ENCODE peak calls at places on chromosomes 13 and 19, in eight cellular contexts. O is AG09319, T is PC-3, D is progenitor cell of endocrine pancreas, Q is non-pigmented ciliary epithelial cell, F is NCI-H460, P is astrocyte of the spinal cord, M is amniotic epithelial cell. A is an unnamed sample.

GRCh38 chr13:25478186-25478585 is 106.4 kb downstream of the ATP8A2 start:
- DNase-seq in O (no peak), T (peak; percentile 37), D (no peak), Q (no peak), F (peak; percentile 6), P (no peak), M (peak; percentile 96), A (no peak)

GRCh38 chr19:722553-723101 is 13.9 kb downstream of the PALM start:
- DNase-seq in O (no peak), T (no peak), D (no peak), Q (no peak), F (no peak), P (no peak), M (no peak), A (no peak)

GRCh38 chr13:40590112-40590862 is 76.2 kb downstream of the FOXO1 start:
- DNase-seq in O (no peak), T (no peak), D (no peak), Q (no peak), F (no peak), P (no peak), M (no peak), A (no peak)

GRCh38 chr13:42997381-42997780 is 5.3 kb upstream of the EPSTI1 start:
- DNase-seq in O (no peak), T (no peak), D (no peak), Q (no peak), F (no peak), P (peak; percentile 28), M (peak; percentile 63), A (no peak)

GRCh38 chr13:51158923-51159322 is 47.8 kb upstream of the C13orf42 start:
- DNase-seq in O (no peak), T (no peak), D (no peak), Q (no peak), F (no peak), P (no peak), M (peak; percentile 28), A (no peak)

GRCh38 chr13:35210234-35210633 is 266.3 kb downstream of the MAB21L1 start:
- DNase-seq in O (no peak), T (peak; percentile 11), D (no peak), Q (no peak), F (no peak), P (peak; percentile 10), M (no peak), A (no peak)

GRCh38 chr13:98222081-98222554 is 45.0 kb upstream of the RNF113B start:
- DNase-seq in O (no peak), T (peak; percentile 30), D (no peak), Q (no peak), F (no peak), P (peak; percentile 58), M (peak; percentile 75), A (no peak)

GRCh38 chr13:104953588-104953987 is 1581.9 kb downstream of the EFNB2 start:
- DNase-seq in O (no peak), T (no peak), D (no peak), Q (no peak), F (no peak), P (no peak), M (peak; percentile 86), A (no peak)

GRCh38 chr13:49533586-49534269 is 38.0 kb downstream of the PHF11 start:
- DNase-seq in O (no peak), T (no peak), D (no peak), Q (no peak), F (no peak), P (no peak), M (no peak), A (no peak)

GRCh38 chr19:1066748-1067340 is at the start of gene ARHGAP45:
- DNase-seq in O (no peak), T (peak; percentile 48), D (no peak), Q (no peak), F (no peak), P (no peak), M (no peak), A (peak; percentile 54)

GRCh38 chr19:52307275-52307674 is 10.3 kb downstream of the ZNF480 start:
- DNase-seq in O (no peak), T (no peak), D (no peak), Q (no peak), F (no peak), P (peak; percentile 43), M (peak; percentile 53), A (no peak)

GRCh38 chr13:99436686-99437416 is 64.4 kb upstream of the TM9SF2 start:
- DNase-seq in O (peak; percentile 45), T (peak; percentile 73), D (peak; percentile 71), Q (no peak), F (peak; percentile 58), P (peak; percentile 87), M (peak; percentile 85), A (peak; percentile 32)

GRCh38 chr13:113853518-113854237 is 10.2 kb downstream of the GAS6 start:
- DNase-seq in O (no peak), T (no peak), D (no peak), Q (no peak), F (no peak), P (peak; percentile 52), M (peak; percentile 79), A (no peak)

GRCh38 chr19:19423322-19423721 is 17.8 kb downstream of the GATAD2A start:
- DNase-seq in O (no peak), T (no peak), D (no peak), Q (no peak), F (no peak), P (no peak), M (no peak), A (no peak)

GRCh38 chr19:15432629-15433518 is 14.1 kb upstream of the AKAP8L start:
- DNase-seq in O (peak; percentile 77), T (peak; percentile 90), D (peak; percentile 87), Q (peak; percentile 55), F (peak; percentile 72), P (peak; percentile 89), M (peak; percentile 85), A (peak; percentile 94)

GRCh38 chr13:21402586-21403307 is 56.4 kb downstream of the ZDHHC20 start:
- DNase-seq in O (no peak), T (peak; percentile 50), D (no peak), Q (no peak), F (no peak), P (peak; percentile 43), M (peak; percentile 43), A (no peak)

GRCh38 chr13:92745233-92745632 is 481.4 kb upstream of the GPC6 start:
- DNase-seq in O (no peak), T (peak; percentile 4), D (no peak), Q (no peak), F (no peak), P (no peak), M (no peak), A (no peak)

GRCh38 chr19:29837448-29837961 is 25.7 kb downstream of the CCNE1 start:
- DNase-seq in O (no peak), T (no peak), D (no peak), Q (no peak), F (no peak), P (no peak), M (no peak), A (no peak)

GRCh38 chr13:83232626-83233025 is 649.6 kb downstream of the SLITRK1 start:
- DNase-seq in O (no peak), T (no peak), D (no peak), Q (no peak), F (no peak), P (no peak), M (no peak), A (no peak)

GRCh38 chr19:18364826-18365528 is 21.0 kb upstream of the GDF15 start:
- DNase-seq in O (peak; percentile 97), T (peak; percentile 87), D (no peak), Q (peak; percentile 100), F (peak; percentile 88), P (peak; percentile 99), M (peak; percentile 100), A (no peak)

GRCh38 chr19:32178401-32178800 is 167.0 kb upstream of the ZNF507 start:
- DNase-seq in O (no peak), T (no peak), D (no peak), Q (no peak), F (no peak), P (no peak), M (no peak), A (no peak)

GRCh38 chr13:25840261-25840660 is 211.6 kb downstream of the SHISA2 start:
- DNase-seq in O (no peak), T (peak; percentile 33), D (no peak), Q (no peak), F (no peak), P (peak; percentile 28), M (no peak), A (no peak)

GRCh38 chr19:15812059-15812722 is 3.3 kb downstream of the OR10H1 start:
- DNase-seq in O (no peak), T (peak; percentile 56), D (no peak), Q (no peak), F (no peak), P (no peak), M (no peak), A (peak; percentile 35)

GRCh38 chr19:48400018-48400742 is 6.7 kb downstream of the GRIN2D start:
- DNase-seq in O (no peak), T (peak; percentile 41), D (no peak), Q (no peak), F (peak; percentile 40), P (peak; percentile 81), M (peak; percentile 82), A (peak; percentile 69)

GRCh38 chr19:48041877-48042580 is 1.9 kb downstream of the CABP5 start:
- DNase-seq in O (no peak), T (no peak), D (no peak), Q (no peak), F (no peak), P (no peak), M (no peak), A (no peak)

A was measured in HuH-7.